ENCODE peak calls at places on chromosomes 12 and 14, in four cellular contexts. One of them, this sample, is unnamed.

GRCh38 chr12:93315907-93316622 is 61.7 kb upstream of the NUDT4 start:
- DNase-seq in HCT116: no peak
- DNase-seq in H1: no peak
- DNase-seq in K562: peak; percentile 82
- DNase-seq in this sample: no peak

GRCh38 chr12:10540776-10541205 is 35.1 kb downstream of the EIF2S3B start:
- DNase-seq in K562: no peak
- DNase-seq in H1: no peak
- DNase-seq in HCT116: no peak
- DNase-seq in this sample: no peak

GRCh38 chr12:85688837-85689236 is 147.4 kb downstream of the RASSF9 start:
- DNase-seq in HCT116: no peak
- DNase-seq in K562: no peak
- DNase-seq in H1: no peak
- DNase-seq in this sample: no peak

GRCh38 chr12:104672501-104673265 is 215.9 kb downstream of the CHST11 start:
- DNase-seq in K562: no peak
- DNase-seq in H1: no peak
- DNase-seq in HCT116: no peak
- DNase-seq in this sample: no peak

GRCh38 chr14:24212924-24213865 is at the start of gene CHMP4A:
- DNase-seq in K562: peak; percentile 93
- DNase-seq in HCT116: peak; percentile 95
- DNase-seq in H1: peak; percentile 91
- DNase-seq in this sample: peak; percentile 100

GRCh38 chr12:111412007-111412829 is 6.5 kb downstream of the SH2B3 start:
- DNase-seq in HCT116: no peak
- DNase-seq in K562: no peak
- DNase-seq in H1: no peak
- DNase-seq in this sample: no peak

GRCh38 chr12:101298426-101298825 is 18.5 kb downstream of the UTP20 start:
- DNase-seq in HCT116: no peak
- DNase-seq in K562: no peak
- DNase-seq in H1: no peak
- DNase-seq in this sample: no peak

GRCh38 chr14:48703728-48704467 is 882.3 kb downstream of the RPS29 start:
- DNase-seq in HCT116: no peak
- DNase-seq in H1: no peak
- DNase-seq in K562: no peak
- DNase-seq in this sample: no peak

GRCh38 chr14:30211326-30211725 is 283.7 kb upstream of the PRKD1 start:
- DNase-seq in H1: no peak
- DNase-seq in K562: no peak
- DNase-seq in HCT116: no peak
- DNase-seq in this sample: no peak

GRCh38 chr12:13124661-13125505 is 21.4 kb upstream of the GSG1 start:
- DNase-seq in H1: no peak
- DNase-seq in HCT116: no peak
- DNase-seq in K562: no peak
- DNase-seq in this sample: no peak

GRCh38 chr12:88570103-88570502 is 10.2 kb downstream of the KITLG start:
- DNase-seq in H1: no peak
- DNase-seq in HCT116: no peak
- DNase-seq in K562: no peak
- DNase-seq in this sample: no peak

GRCh38 chr14:21109377-21110260 is 8.8 kb downstream of the TMEM253 start:
- DNase-seq in HCT116: no peak
- DNase-seq in K562: no peak
- DNase-seq in H1: no peak
- DNase-seq in this sample: peak; percentile 79

GRCh38 chr12:54173906-54174471 is 14.8 kb downstream of the SMUG1 start:
- DNase-seq in H1: no peak
- DNase-seq in K562: no peak
- DNase-seq in HCT116: no peak
- DNase-seq in this sample: no peak
- TF ChIP-seq FOSL1 in H1: no peak
- TF ChIP-seq FOSL1 in K562: no peak
- TF ChIP-seq FOSL1 in HCT116: no peak
- TF ChIP-seq FOSL1 in this sample: no peak

DNA sequence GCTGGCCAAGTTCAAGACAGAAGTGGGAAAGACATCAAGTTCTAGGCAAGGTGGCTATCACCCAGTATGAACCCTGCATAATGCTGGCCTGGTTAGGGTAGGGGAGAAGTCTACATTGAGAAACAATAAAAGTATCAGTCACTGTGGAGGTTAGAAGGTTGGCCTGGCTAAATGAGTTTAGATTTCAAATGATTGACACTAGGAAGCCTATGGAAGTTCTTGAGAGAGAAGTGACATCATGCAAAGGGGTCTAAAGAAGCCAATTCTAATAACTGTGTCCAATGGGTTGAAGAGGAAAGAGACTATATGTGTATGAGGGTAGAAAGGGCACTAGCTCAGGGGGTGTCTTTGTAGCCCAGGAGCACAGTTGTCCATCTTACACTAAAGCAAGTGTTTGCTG is 98.5 kb upstream of the MBIP start:
- DNase-seq in K562: no peak
- DNase-seq in HCT116: no peak
- DNase-seq in H1: no peak
- DNase-seq in this sample: no peak
- H2AFZ ChIP-seq in K562: no peak overlapping the region
- H2AFZ ChIP-seq in HCT116: no peak overlapping the region
- H2AFZ ChIP-seq in H1: no peak overlapping the region
- H2AFZ ChIP-seq in this sample: no peak overlapping the region

GRCh38 chr14:92531151-92531873 is 17.7 kb downstream of the RIN3 start:
- DNase-seq in K562: no peak
- DNase-seq in HCT116: no peak
- DNase-seq in H1: no peak
- DNase-seq in this sample: no peak
- TF ChIP-seq FOSL1 in K562: no peak
- TF ChIP-seq FOSL1 in HCT116: no peak
- TF ChIP-seq FOSL1 in H1: no peak
- TF ChIP-seq FOSL1 in this sample: no peak

GRCh38 chr12:77324763-77325468 is 259.5 kb upstream of the E2F7 start:
- DNase-seq in K562: peak; percentile 53
- DNase-seq in H1: peak; percentile 19
- DNase-seq in HCT116: peak; percentile 40
- DNase-seq in this sample: peak; percentile 33
- H2AFZ ChIP-seq in K562: peak overlapping the region; percentile 63
- H2AFZ ChIP-seq in H1: peak overlapping the region; percentile 90
- H2AFZ ChIP-seq in HCT116: peak overlapping the region; percentile 93
- H2AFZ ChIP-seq in this sample: no peak overlapping the region

GRCh38 chr12:96908170-96908675 is 1.2 kb downstream of the NEDD1 start:
- DNase-seq in K562: peak; percentile 34
- DNase-seq in HCT116: no peak
- DNase-seq in H1: no peak
- DNase-seq in this sample: no peak
- TF ChIP-seq FOSL1 in K562: no peak
- TF ChIP-seq FOSL1 in HCT116: no peak
- TF ChIP-seq FOSL1 in H1: no peak
- TF ChIP-seq FOSL1 in this sample: no peak

DNA sequence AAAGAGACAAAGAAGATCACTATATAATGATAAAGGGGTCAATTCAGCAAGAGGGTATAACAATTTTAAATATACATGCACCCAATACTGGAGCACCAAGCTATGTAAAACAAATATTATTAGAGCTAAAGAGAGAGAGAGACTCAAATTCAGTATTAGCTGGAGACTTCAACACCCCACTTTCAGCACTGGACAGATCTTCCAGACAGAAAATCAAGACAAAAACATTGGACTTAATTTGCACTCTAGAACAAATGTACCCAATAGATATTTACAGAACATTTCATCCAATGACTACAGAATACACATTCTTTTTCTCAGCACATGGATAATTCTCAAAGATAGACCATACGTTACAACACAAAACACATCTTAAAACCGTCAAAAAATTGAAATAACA is 81.0 kb downstream of the KLHL28 start:
- DNase-seq in HCT116: no peak
- DNase-seq in H1: no peak
- DNase-seq in K562: no peak
- DNase-seq in this sample: no peak
- H2AFZ ChIP-seq in HCT116: no peak overlapping the region
- H2AFZ ChIP-seq in H1: no peak overlapping the region
- H2AFZ ChIP-seq in K562: no peak overlapping the region
- H2AFZ ChIP-seq in this sample: no peak overlapping the region

GRCh38 chr14:78228702-78229327 is 58.6 kb downstream of the NRXN3 start:
- DNase-seq in H1: no peak
- DNase-seq in HCT116: no peak
- DNase-seq in K562: no peak
- DNase-seq in this sample: no peak

GRCh38 chr14:78238141-78238540 is 68.0 kb downstream of the NRXN3 start:
- DNase-seq in HCT116: no peak
- DNase-seq in H1: no peak
- DNase-seq in K562: no peak
- DNase-seq in this sample: no peak

GRCh38 chr14:78227466-78228077 is 57.4 kb downstream of the NRXN3 start:
- DNase-seq in K562: no peak
- DNase-seq in H1: no peak
- DNase-seq in HCT116: no peak
- DNase-seq in this sample: no peak

DNA sequence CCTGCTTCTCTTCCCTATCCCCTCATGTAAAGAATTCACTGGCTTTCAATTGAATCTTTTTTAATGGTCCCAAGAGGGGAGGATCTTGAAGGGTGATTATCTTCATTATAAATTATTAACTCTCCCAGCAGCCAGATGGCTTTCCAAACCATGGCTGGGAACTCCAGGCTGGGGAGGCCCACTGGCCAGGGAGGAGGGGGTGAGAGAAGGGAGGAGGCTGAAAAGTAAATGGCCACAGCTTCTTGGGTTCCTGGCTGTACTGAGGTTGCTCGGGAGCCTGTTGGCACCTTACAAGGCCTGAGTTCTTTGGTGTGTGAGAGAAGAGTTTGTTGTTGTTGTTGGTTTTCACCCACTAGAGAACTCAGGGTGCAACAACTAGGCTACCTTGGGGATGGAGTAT is 62.5 kb downstream of the NRXN3 start:
- DNase-seq in K562: no peak
- DNase-seq in H1: no peak
- DNase-seq in HCT116: no peak
- DNase-seq in this sample: no peak
- TF ChIP-seq FOSL1 in K562: no peak
- TF ChIP-seq FOSL1 in H1: no peak
- TF ChIP-seq FOSL1 in HCT116: no peak
- TF ChIP-seq FOSL1 in this sample: no peak